ENCODE peak calls at places on chromosomes 12 and 14, in four cellular contexts. One of them, this sample, is unnamed.

GRCh38 chr14:96754162-96754844 is 42.9 kb upstream of the VRK1 start:
- DNase-seq in upper lobe of left lung: no peak
- DNase-seq in psoas muscle: no peak
- DNase-seq in left ventricle myocardium inferior: no peak
- DNase-seq in this sample: no peak

GRCh38 chr14:96136361-96136760 is 68.3 kb upstream of the BDKRB2 start:
- DNase-seq in left ventricle myocardium inferior: no peak
- DNase-seq in upper lobe of left lung: no peak
- DNase-seq in psoas muscle: no peak
- DNase-seq in this sample: no peak

GRCh38 chr12:131074221-131075083 is 120.7 kb downstream of the ADGRD1 start:
- DNase-seq in psoas muscle: peak; percentile 50
- DNase-seq in left ventricle myocardium inferior: peak; percentile 61
- DNase-seq in upper lobe of left lung: peak; percentile 18
- DNase-seq in this sample: no peak

GRCh38 chr12:116508145-116509121 is 50.7 kb upstream of the MAP1LC3B2 start:
- DNase-seq in left ventricle myocardium inferior: peak; percentile 70
- DNase-seq in upper lobe of left lung: peak; percentile 26
- DNase-seq in psoas muscle: peak; percentile 33
- DNase-seq in this sample: no peak

GRCh38 chr12:56943878-56944277 is 9.7 kb upstream of the SDR9C7 start:
- DNase-seq in upper lobe of left lung: no peak
- DNase-seq in left ventricle myocardium inferior: no peak
- DNase-seq in psoas muscle: no peak
- DNase-seq in this sample: no peak

GRCh38 chr12:6927379-6927991 is at the start of gene ATN1:
- DNase-seq in psoas muscle: peak; percentile 84
- DNase-seq in upper lobe of left lung: peak; percentile 67
- DNase-seq in left ventricle myocardium inferior: peak; percentile 86
- DNase-seq in this sample: peak; percentile 37

GRCh38 chr14:68771631-68772030 is 21.2 kb downstream of the ZFP36L1 start:
- DNase-seq in left ventricle myocardium inferior: peak; percentile 56
- DNase-seq in psoas muscle: no peak
- DNase-seq in upper lobe of left lung: peak; percentile 45
- DNase-seq in this sample: no peak

GRCh38 chr14:92958373-92959188 is 35.6 kb downstream of the CHGA start:
- DNase-seq in psoas muscle: no peak
- DNase-seq in left ventricle myocardium inferior: no peak
- DNase-seq in upper lobe of left lung: no peak
- DNase-seq in this sample: no peak

GRCh38 chr14:54133896-54134295 is 177.3 kb upstream of the BMP4 start:
- DNase-seq in psoas muscle: no peak
- DNase-seq in upper lobe of left lung: peak; percentile 54
- DNase-seq in left ventricle myocardium inferior: no peak
- DNase-seq in this sample: no peak

GRCh38 chr12:50614167-50614762 is 109.5 kb downstream of the DIP2B start:
- DNase-seq in upper lobe of left lung: no peak
- DNase-seq in psoas muscle: no peak
- DNase-seq in left ventricle myocardium inferior: no peak
- DNase-seq in this sample: no peak

GRCh38 chr12:42474391-42474790 is 115.2 kb downstream of the PRICKLE1 start:
- DNase-seq in left ventricle myocardium inferior: no peak
- DNase-seq in upper lobe of left lung: no peak
- DNase-seq in psoas muscle: no peak
- DNase-seq in this sample: no peak

GRCh38 chr14:32230695-32231280 is 27.7 kb upstream of the RNU6-8 start:
- DNase-seq in left ventricle myocardium inferior: no peak
- DNase-seq in psoas muscle: no peak
- DNase-seq in upper lobe of left lung: no peak
- DNase-seq in this sample: peak; percentile 78

GRCh38 chr14:32230181-32230580 is 27.1 kb upstream of the RNU6-8 start:
- DNase-seq in psoas muscle: no peak
- DNase-seq in left ventricle myocardium inferior: no peak
- DNase-seq in upper lobe of left lung: no peak
- DNase-seq in this sample: no peak

GRCh38 chr14:32233292-32233691 is 30.2 kb upstream of the RNU6-8 start:
- DNase-seq in upper lobe of left lung: no peak
- DNase-seq in psoas muscle: no peak
- DNase-seq in left ventricle myocardium inferior: no peak
- DNase-seq in this sample: no peak

DNA sequence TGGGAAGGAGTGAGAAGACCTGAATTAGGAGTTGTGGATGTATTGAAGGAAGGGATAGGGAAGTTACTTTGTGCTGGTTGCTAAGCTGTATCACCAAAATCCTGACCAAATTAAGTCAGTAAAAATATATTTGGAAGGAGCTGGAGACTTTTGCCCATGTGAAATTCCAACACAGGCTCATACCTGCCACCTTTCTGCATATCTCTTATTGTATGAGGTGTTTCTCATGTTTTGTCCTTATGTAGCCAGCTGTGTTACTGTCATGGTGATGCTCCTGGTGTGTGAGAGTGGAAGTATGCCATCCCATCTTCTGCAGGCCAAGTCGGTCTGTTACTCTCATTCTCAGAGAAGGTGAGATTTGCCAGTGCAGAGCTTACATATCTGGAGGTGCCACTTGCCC is 29.4 kb upstream of the RNU6-8 start:
- DNase-seq in left ventricle myocardium inferior: no peak
- DNase-seq in psoas muscle: no peak
- DNase-seq in upper lobe of left lung: no peak
- DNase-seq in this sample: no peak
- H3K4me3 ChIP-seq in left ventricle myocardium inferior: no peak overlapping the region
- H3K4me3 ChIP-seq in psoas muscle: no peak overlapping the region
- H3K4me3 ChIP-seq in upper lobe of left lung: no peak overlapping the region
- H3K4me3 ChIP-seq in this sample: no peak overlapping the region

DNA sequence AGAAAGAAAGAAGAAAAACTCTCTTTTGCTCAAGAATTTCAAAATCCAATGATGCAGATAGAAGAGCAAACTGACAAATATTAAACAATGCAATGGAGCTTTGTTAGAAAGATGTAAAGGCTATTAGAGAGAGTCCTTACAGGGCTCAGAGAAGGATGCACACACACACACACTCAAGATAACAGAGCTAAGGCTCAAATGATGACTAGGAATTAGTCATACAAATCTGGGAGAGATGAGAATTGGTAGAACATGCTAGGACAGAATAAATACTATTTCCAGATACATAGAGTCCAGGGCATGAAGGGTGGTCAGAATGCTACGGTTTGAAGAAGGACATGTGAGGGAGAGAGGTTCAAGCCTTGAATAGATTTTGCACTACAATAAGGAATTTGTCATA is 650.1 kb upstream of the MDGA2 start:
- DNase-seq in psoas muscle: no peak
- DNase-seq in upper lobe of left lung: no peak
- DNase-seq in left ventricle myocardium inferior: no peak
- DNase-seq in this sample: peak; percentile 2
- H3K4me3 ChIP-seq in psoas muscle: no peak overlapping the region
- H3K4me3 ChIP-seq in upper lobe of left lung: no peak overlapping the region
- H3K4me3 ChIP-seq in left ventricle myocardium inferior: no peak overlapping the region
- H3K4me3 ChIP-seq in this sample: no peak overlapping the region

DNA sequence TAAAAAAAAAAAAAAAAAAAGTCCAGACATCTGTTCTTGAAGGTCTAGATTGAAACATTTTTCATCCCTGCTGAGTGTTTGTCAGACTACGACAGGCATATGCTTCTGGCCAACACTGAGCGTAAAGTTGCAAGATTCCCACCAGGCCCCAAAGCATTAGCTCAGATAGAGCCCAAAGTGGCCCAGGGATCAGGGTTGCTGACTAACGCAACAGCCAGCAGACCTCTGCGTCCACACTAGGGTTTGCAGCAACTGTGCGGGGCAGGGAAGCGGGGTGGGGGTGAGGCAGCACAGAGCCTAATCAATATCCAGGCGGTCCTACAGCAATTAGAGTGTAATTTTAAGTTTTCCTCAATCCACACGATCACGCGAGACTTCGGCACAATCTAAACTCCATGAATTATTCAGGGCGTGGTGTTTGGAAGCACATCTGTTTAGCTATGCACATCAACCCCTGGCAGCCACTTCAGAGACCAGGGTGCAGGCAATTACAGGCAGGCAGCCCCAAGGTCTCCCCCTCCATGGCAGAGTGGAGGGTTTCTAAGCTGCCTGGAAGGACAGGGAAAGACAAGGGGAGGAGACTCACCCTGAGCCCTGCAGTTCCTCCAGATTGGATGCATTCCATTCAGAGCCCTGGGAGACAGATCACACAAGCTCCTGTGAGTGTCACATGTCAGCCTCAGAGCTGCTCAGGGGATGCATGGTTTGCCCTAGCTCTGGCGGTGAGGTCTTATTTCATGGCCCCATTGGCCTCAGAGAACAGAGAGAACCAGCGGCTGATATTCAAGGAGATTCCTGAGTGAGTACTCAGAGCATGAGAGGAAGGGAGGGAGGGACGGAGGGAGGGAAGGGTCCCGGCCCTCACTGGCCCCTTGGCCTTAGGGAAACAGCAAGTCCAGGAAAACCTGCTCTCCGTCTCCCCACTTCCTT is 55.4 kb downstream of the SSH1 start:
- DNase-seq in left ventricle myocardium inferior: peak; percentile 49
- DNase-seq in psoas muscle: peak; percentile 63
- DNase-seq in upper lobe of left lung: no peak
- DNase-seq in this sample: peak; percentile 82
- H3K4me3 ChIP-seq in left ventricle myocardium inferior: peak overlapping the region; percentile 53
- H3K4me3 ChIP-seq in psoas muscle: peak overlapping the region; percentile 47
- H3K4me3 ChIP-seq in upper lobe of left lung: no peak overlapping the region
- H3K4me3 ChIP-seq in this sample: peak overlapping the region; percentile 21

DNA sequence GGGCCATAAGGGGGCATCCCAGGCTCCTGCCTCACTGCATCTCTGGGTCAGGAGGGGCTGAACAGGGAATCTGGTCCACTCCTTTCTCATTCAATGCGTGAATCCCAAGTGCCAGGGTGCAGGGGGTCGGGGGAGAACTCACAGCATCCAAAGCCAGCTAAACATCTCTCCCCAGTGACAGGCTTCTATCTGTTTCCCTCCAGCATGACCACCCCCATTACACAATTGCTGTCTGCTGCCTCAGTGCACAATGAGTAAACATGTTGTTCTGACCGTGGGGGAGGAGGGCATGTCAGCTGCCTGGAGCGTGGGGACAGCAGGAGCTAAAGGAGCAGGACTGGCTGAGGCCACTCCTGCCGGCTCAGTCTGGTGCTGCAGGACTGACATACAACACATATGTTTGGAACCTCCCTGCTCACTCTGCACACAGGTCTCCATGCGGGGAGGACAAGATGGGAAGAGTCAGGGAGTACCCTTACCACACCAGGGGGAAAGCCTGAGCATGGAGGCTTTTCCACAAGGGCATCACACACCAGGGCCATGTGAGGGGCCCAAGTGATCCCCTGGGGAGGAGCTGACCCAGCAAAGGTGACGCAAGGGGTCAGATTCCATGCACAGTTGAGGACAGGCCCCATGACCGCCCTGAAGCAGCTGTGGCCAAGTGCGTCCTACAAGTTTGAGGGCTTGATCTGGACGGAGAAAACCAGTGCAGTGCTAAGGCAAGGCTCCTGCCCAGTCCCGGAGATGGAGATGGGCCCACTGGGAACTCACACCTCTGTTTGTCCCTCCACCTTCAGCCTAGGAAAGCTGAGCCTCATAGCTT is 1.4 kb downstream of the TNS2 start:
- DNase-seq in left ventricle myocardium inferior: peak; percentile 83
- DNase-seq in psoas muscle: peak; percentile 84
- DNase-seq in upper lobe of left lung: peak; percentile 86
- DNase-seq in this sample: peak; percentile 60
- H3K4me3 ChIP-seq in left ventricle myocardium inferior: peak overlapping the region; percentile 87
- H3K4me3 ChIP-seq in psoas muscle: peak overlapping the region; percentile 86
- H3K4me3 ChIP-seq in upper lobe of left lung: peak overlapping the region; percentile 68
- H3K4me3 ChIP-seq in this sample: peak overlapping the region; percentile 71

DNA sequence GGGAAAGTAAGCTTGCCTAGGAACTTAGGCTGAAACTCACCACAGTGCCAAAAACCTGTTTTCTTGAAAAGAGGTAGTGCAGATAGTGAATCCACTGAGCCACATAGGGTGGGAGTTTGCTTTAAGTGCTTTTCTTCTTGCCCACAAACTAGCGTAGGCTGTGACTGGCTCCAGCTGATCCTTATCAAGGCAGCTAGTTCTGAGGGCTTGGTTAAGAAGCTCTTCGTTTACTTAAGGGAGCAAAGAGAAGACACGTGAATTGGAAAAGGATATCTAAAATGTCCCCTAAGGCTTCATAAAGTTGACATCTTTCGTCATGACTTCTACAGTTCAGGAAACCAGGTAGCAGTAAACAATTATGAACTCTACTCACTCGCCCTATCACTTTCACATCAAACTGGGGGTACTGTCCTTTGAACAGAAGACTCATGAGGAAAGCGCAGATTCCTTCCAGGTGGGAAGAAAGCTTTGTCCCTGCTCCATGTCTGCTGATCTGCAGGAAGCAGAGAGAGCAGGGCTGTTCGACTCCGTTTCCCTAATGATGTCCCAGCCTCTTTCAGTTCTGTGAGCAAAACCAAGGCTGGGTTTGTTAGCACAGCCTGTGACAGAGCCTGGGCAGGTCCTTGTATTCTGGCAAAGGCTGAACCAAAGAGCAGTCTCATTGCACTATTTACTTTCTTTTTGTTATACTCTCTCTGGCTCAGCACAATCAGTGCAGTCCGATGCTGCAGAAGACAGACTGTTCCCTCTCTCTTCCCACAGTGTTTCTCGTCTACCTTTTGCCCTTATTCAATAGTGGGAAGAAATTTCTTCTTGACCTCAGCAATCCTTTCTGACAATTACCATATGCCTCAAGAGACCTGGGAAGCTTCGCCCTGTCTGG is 93.5 kb upstream of the ETV6 start:
- DNase-seq in psoas muscle: no peak
- DNase-seq in upper lobe of left lung: no peak
- DNase-seq in left ventricle myocardium inferior: no peak
- DNase-seq in this sample: no peak
- H3K4me3 ChIP-seq in psoas muscle: no peak overlapping the region
- H3K4me3 ChIP-seq in upper lobe of left lung: peak overlapping the region; percentile 5
- H3K4me3 ChIP-seq in left ventricle myocardium inferior: peak overlapping the region; percentile 38
- H3K4me3 ChIP-seq in this sample: no peak overlapping the region

DNA sequence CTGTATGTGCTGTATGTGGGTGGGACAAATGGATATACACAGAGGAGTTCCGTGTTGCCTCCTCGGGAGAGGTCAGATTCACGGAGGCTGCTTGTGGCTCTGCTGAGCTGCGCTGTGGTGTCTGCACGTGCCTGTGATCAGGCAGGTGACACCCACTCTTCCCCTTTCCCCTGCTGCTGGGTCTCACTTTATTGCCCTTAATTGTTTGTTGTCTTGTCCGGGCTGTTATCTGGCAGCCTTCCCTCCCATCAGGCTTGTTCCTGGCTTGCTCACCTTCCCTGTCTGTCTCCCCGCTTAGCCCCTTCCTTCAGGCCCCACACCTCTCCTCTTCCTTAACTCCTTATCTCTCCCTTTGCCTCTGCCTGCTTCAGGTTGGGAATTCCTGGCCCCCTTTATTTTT is 13.5 kb downstream of the WNT5B start:
- DNase-seq in left ventricle myocardium inferior: no peak
- DNase-seq in psoas muscle: no peak
- DNase-seq in upper lobe of left lung: no peak
- DNase-seq in this sample: no peak
- H3K4me3 ChIP-seq in left ventricle myocardium inferior: no peak overlapping the region
- H3K4me3 ChIP-seq in psoas muscle: no peak overlapping the region
- H3K4me3 ChIP-seq in upper lobe of left lung: no peak overlapping the region
- H3K4me3 ChIP-seq in this sample: no peak overlapping the region